ENCODE peak calls at places on chromosome 5, in four cellular contexts. L, H, P and G are unnamed samples.
A peak's percentile ranks its signal among the peaks of the same experiment; 100 is the strongest.

GRCh38 chr5:172187118-172188032 is 649 bp downstream of the STK10 start:
- DNase-seq in L (peak; percentile 83), H (peak; percentile 84), P (peak; percentile 80), G (peak; percentile 60)

GRCh38 chr5:23204111-23204510 is 303.3 kb upstream of the PRDM9 start:
- DNase-seq in L (no peak), H (no peak), P (no peak), G (no peak)

GRCh38 chr5:108561416-108562204 is 179.7 kb upstream of the FBXL17 start:
- DNase-seq in L (no peak), H (no peak), P (peak; percentile 30), G (no peak)

GRCh38 chr5:129367883-129368282 is 92.2 kb upstream of the ADAMTS19 start:
- DNase-seq in L (no peak), H (no peak), P (peak; percentile 15), G (no peak)

GRCh38 chr5:15209053-15209762 is 290.8 kb upstream of the FBXL7 start:
- DNase-seq in L (no peak), H (no peak), P (no peak), G (no peak)

GRCh38 chr5:37838152-37838932 is 1.5 kb downstream of the GDNF start:
- DNase-seq in L (no peak), H (no peak), P (peak; percentile 30), G (no peak)

GRCh38 chr5:108259306-108259705 is 122.6 kb downstream of the FBXL17 start:
- DNase-seq in L (no peak), H (no peak), P (peak; percentile 53), G (no peak)

GRCh38 chr5:172370648-172371248 is 83.6 kb downstream of the SH3PXD2B start:
- DNase-seq in L (peak; percentile 60), H (no peak), P (peak; percentile 71), G (peak; percentile 47)

GRCh38 chr5:134511796-134512660 is 13.4 kb upstream of the JADE2 start:
- DNase-seq in L (peak; percentile 72), H (peak; percentile 77), P (peak; percentile 63), G (peak; percentile 64)

GRCh38 chr5:78974011-78974410 is 11.1 kb downstream of the ARSB start:
- DNase-seq in L (no peak), H (no peak), P (no peak), G (no peak)

GRCh38 chr5:125424374-125424773 is 677.9 kb upstream of the ZNF608 start:
- DNase-seq in L (no peak), H (no peak), P (no peak), G (no peak)

GRCh38 chr5:172939045-172939444 is 20.2 kb upstream of the RPL26L1 start:
- DNase-seq in L (no peak), H (no peak), P (peak; percentile 55), G (peak; percentile 57)

GRCh38 chr5:1668141-1668721 is 131.4 kb downstream of the MRPL36 start:
- DNase-seq in L (no peak), H (no peak), P (no peak), G (no peak)
- TF ChIP-seq CTCF in L (no peak), H (no peak), P (no peak), G (no peak)

GRCh38 chr5:141941779-141942178 is 16.2 kb downstream of the PCDH12 start:
- DNase-seq in L (no peak), H (no peak), P (peak; percentile 17), G (no peak)

GRCh38 chr5:141942185-141942857 is 15.7 kb downstream of the PCDH12 start:
- DNase-seq in L (no peak), H (no peak), P (no peak), G (no peak)

GRCh38 chr5:141941307-141941706 is 16.7 kb downstream of the PCDH12 start:
- DNase-seq in L (no peak), H (no peak), P (no peak), G (no peak)

GRCh38 chr5:141944086-141944485 is 13.9 kb downstream of the PCDH12 start:
- DNase-seq in L (no peak), H (no peak), P (no peak), G (no peak)

DNA sequence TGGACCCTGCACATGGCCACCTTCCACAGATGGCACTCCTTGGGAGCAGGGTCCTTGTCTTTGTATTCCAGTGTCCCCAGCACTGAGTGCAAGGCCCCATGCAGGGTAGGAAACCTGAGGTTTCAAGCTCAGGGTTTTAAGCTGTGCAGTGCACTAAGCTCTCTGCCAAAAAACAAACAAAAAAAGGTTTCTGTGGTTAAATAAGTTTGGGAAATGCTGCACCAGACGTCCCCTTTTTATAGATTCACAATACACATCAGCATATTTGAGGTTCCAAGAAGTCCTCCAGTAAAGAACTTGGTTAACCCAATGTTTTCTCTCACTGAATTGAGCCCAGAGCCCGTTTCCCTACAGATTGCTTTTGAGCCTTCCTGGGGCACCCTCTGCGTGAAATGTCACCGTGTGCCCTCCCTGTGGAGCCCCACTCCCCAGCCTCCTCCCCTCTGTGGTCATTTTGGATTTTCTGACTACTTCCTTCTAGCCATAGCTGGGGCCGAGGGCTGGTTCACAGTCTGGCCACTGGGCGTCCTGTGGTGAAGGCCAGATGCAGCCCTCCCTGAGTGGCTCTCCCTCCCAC is 17.1 kb downstream of the DELE1 start:
- DNase-seq in L (no peak), H (no peak), P (peak; percentile 16), G (no peak)
- TF ChIP-seq CTCF in L (no peak), H (peak; percentile 13), P (no peak), G (no peak)

GRCh38 chr5:150607991-150608390 is 32.5 kb upstream of the SYNPO start:
- DNase-seq in L (no peak), H (no peak), P (no peak), G (no peak)
- TF ChIP-seq CTCF in L (no peak), H (no peak), P (no peak), G (no peak)

DNA sequence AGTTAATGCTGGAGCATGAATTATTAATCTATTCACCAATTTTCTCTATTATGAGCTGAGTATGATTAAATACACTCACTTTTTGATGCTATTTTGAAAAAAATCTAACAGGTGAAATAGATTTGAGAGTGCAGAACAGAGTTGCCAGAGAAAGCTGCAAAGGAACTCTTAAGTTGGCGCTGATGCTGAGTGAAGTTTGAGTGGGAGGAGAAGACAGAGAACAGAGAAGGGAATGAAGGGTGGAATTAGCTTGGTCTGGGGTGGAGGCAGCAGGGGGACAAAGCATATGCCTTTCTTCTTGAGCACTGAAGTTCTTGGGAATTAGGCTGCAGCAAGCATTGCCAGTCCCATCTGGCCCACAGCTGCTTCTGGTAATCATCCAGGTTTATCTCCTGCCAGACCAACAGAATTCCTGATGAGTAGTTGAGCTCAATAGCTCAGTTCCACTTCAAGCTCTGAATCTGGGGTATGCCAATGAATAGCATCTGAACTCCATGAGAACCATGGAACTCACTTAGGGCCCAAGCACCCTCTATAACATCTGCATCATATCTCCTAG is 290.1 kb downstream of the HINT1 start:
- DNase-seq in L (no peak), H (no peak), P (no peak), G (no peak)
- TF ChIP-seq CTCF in L (no peak), H (no peak), P (no peak), G (no peak)

GRCh38 chr5:9502864-9503263 is 43.0 kb downstream of the SEMA5A start:
- DNase-seq in L (no peak), H (no peak), P (no peak), G (no peak)
- TF ChIP-seq CTCF in L (no peak), H (no peak), P (no peak), G (no peak)

GRCh38 chr5:74259572-74259971 is 381.0 kb downstream of the ENC1 start:
- DNase-seq in L (no peak), H (no peak), P (no peak), G (no peak)
- TF ChIP-seq CTCF in L (no peak), H (no peak), P (no peak), G (no peak)

GRCh38 chr5:141234109-141234508 is 11.0 kb downstream of the PCDHB14 start:
- DNase-seq in L (no peak), H (no peak), P (peak; percentile 3), G (no peak)
- TF ChIP-seq CTCF in L (no peak), H (peak; percentile 19), P (peak; percentile 36), G (no peak)

GRCh38 chr5:5466227-5466626 is 43.8 kb downstream of the ICE1 start:
- DNase-seq in L (no peak), H (no peak), P (no peak), G (no peak)
- TF ChIP-seq CTCF in L (no peak), H (no peak), P (no peak), G (no peak)

GRCh38 chr5:76728965-76729364 is 13.0 kb downstream of the F2R start:
- DNase-seq in L (no peak), H (no peak), P (no peak), G (no peak)
- TF ChIP-seq CTCF in L (no peak), H (no peak), P (no peak), G (no peak)

GRCh38 chr5:149313151-149313841 is 32.0 kb upstream of the GRPEL2 start:
- DNase-seq in L (no peak), H (no peak), P (no peak), G (no peak)

GRCh38 chr5:149317281-149318048 is 27.8 kb upstream of the GRPEL2 start:
- DNase-seq in L (peak; percentile 41), H (no peak), P (peak; percentile 58), G (peak; percentile 44)

GRCh38 chr5:149315753-149316152 is 29.5 kb upstream of the GRPEL2 start:
- DNase-seq in L (no peak), H (no peak), P (no peak), G (no peak)

GRCh38 chr5:149310947-149311675 is 34.2 kb upstream of the GRPEL2 start:
- DNase-seq in L (no peak), H (no peak), P (peak; percentile 83), G (no peak)

GRCh38 chr5:149314571-149315111 is 30.7 kb upstream of the GRPEL2 start:
- DNase-seq in L (no peak), H (no peak), P (no peak), G (no peak)
- TF ChIP-seq CTCF in L (no peak), H (no peak), P (no peak), G (no peak)